ENCODE peak calls at places on chromosomes 6 and 20, in four cellular contexts. D is fibroblast of lung, W is K562, C is vagina. R is an unnamed sample. For H3K9me3 and H3K27me3, the result is how much of the 10 kb centered on the place peaks cover.

GRCh38 chr6:42766163-42766670 is 15.6 kb upstream of the BICRAL start:
- DNase-seq in D (peak), W (no peak), C (no peak), R (no peak)

GRCh38 chr6:43708857-43709653 is 21.5 kb upstream of the MRPS18A start:
- DNase-seq in D (peak), W (peak), C (no peak), R (no peak)

GRCh38 chr20:5642155-5642981 is 107.8 kb upstream of the SHLD1 start:
- DNase-seq in D (peak), W (no peak), C (no peak), R (no peak)

GRCh38 chr6:31521835-31522234 is 6.9 kb upstream of the MCCD1 start:
- DNase-seq in D (no peak), W (no peak), C (no peak), R (no peak)

GRCh38 chr6:145948328-145948727 is 15.8 kb downstream of the SHPRH start:
- DNase-seq in D (peak), W (no peak), C (no peak), R (no peak)

GRCh38 chr6:29666826-29667130 is 9.9 kb downstream of the MOG start:
- DNase-seq in D (no peak), W (no peak), C (no peak), R (no peak)

GRCh38 chr6:149443411-149444181 is 41.2 kb downstream of the ZC3H12D start:
- DNase-seq in D (peak), W (no peak), C (no peak), R (no peak)

GRCh38 chr6:69584536-69584912 is 212.3 kb downstream of the LMBRD1 start:
- DNase-seq in D (peak), W (no peak), C (no peak), R (no peak)

GRCh38 chr20:13788167-13788834 is 3.5 kb downstream of the NDUFAF5 start:
- DNase-seq in D (peak), W (peak), C (no peak), R (peak)

GRCh38 chr6:70051197-70051596 is 184.8 kb downstream of the COL19A1 start:
- DNase-seq in D (no peak), W (no peak), C (no peak), R (no peak)

GRCh38 chr6:107496892-107497684 is 7.2 kb downstream of the SOBP start:
- DNase-seq in D (no peak), W (no peak), C (no peak), R (no peak)

GRCh38 chr20:34316191-34316814 is 13.1 kb upstream of the AHCY start:
- DNase-seq in D (peak), W (peak), C (no peak), R (no peak)

GRCh38 chr20:6882911-6883310 is 115.4 kb downstream of the BMP2 start:
- DNase-seq in D (no peak), W (no peak), C (no peak), R (no peak)

GRCh38 chr6:82909551-82909950 is 156.1 kb downstream of the UBE3D start:
- DNase-seq in D (no peak), W (no peak), C (no peak), R (no peak)

GRCh38 chr6:20400476-20401402 is 940 bp upstream of the E2F3 start:
- DNase-seq in D (peak), W (peak), C (no peak), R (peak)

GRCh38 chr20:59616306-59616705 is 12.0 kb downstream of the PHACTR3 start:
- DNase-seq in D (no peak), W (no peak), C (no peak), R (no peak)

GRCh38 chr20:44609511-44610312 is 27.3 kb downstream of the PKIG start:
- DNase-seq in D (peak), W (peak), C (no peak), R (peak)

GRCh38 chr6:163183791-163184190 is 230.7 kb upstream of the QKI start:
- DNase-seq in D (peak), W (no peak), C (no peak), R (no peak)

GRCh38 chr20:645318-646106 is 7.5 kb downstream of the SRXN1 start:
- DNase-seq in D (peak), W (peak), C (no peak), R (peak)

GRCh38 chr6:33211136-33211535 is 2.8 kb downstream of the RING1 start:
- DNase-seq in D (no peak), W (no peak), C (no peak), R (no peak)

GRCh38 chr6:111605100-111605748 is 454 bp downstream of the TRAF3IP2 start:
- DNase-seq in D (peak), W (peak), C (peak), R (peak)

GRCh38 chr6:162245831-162246230 is 481.7 kb downstream of the PRKN start:
- DNase-seq in D (no peak), W (no peak), C (no peak), R (no peak)

GRCh38 chr6:113464536-113464935 is 392.6 kb upstream of the MARCKS start:
- DNase-seq in D (no peak), W (no peak), C (no peak), R (no peak)

GRCh38 chr6:74073429-74073828 is 377.4 kb downstream of the CD109 start:
- DNase-seq in D (peak), W (no peak), C (no peak), R (no peak)

GRCh38 chr20:25695532-25696383 is 895 bp downstream of the ZNF337 start:
- DNase-seq in D (peak), W (peak), C (no peak), R (no peak)

GRCh38 chr6:28105286-28105685 is 19.1 kb upstream of the ZSCAN16 start:
- DNase-seq in D (peak), W (peak), C (no peak), R (no peak)

GRCh38 chr20:32484221-32485125 is 100.7 kb downstream of the NOL4L start:
- DNase-seq in D (no peak), W (no peak), C (no peak), R (peak)

GRCh38 chr20:64145458-64146300 is 18.6 kb upstream of the MYT1 start:
- DNase-seq in D (no peak), W (peak), C (no peak), R (peak)

GRCh38 chr6:163170294-163170883 is 244.1 kb upstream of the QKI start:
- DNase-seq in D (no peak), W (peak), C (no peak), R (no peak)

GRCh38 chr6:13146429-13146828 is 181.9 kb downstream of the TBC1D7 start:
- DNase-seq in D (no peak), W (no peak), C (no peak), R (no peak)

GRCh38 chr6:17038316-17038715 is 63.5 kb upstream of the STMND1 start:
- DNase-seq in D (peak), W (no peak), C (no peak), R (no peak)

GRCh38 chr6:92559002-92559401 is 860.4 kb downstream of the EPHA7 start:
- DNase-seq in D (peak), W (no peak), C (no peak), R (no peak)

GRCh38 chr6:144215402-144215931 is 65.2 kb downstream of the STX11 start:
- DNase-seq in D (peak), W (peak), C (peak), R (peak)

GRCh38 chr6:108361312-108361932 is 66.6 kb downstream of the AFG1L start:
- DNase-seq in D (no peak), W (peak), C (no peak), R (no peak)

GRCh38 chr6:42783876-42784738 is 2.3 kb downstream of the BICRAL start:
- DNase-seq in D (peak), W (no peak), C (no peak), R (no peak)

GRCh38 chr6:110217255-110217654 is 37.0 kb downstream of the CDC40 start:
- DNase-seq in D (peak), W (no peak), C (no peak), R (no peak)

DNA sequence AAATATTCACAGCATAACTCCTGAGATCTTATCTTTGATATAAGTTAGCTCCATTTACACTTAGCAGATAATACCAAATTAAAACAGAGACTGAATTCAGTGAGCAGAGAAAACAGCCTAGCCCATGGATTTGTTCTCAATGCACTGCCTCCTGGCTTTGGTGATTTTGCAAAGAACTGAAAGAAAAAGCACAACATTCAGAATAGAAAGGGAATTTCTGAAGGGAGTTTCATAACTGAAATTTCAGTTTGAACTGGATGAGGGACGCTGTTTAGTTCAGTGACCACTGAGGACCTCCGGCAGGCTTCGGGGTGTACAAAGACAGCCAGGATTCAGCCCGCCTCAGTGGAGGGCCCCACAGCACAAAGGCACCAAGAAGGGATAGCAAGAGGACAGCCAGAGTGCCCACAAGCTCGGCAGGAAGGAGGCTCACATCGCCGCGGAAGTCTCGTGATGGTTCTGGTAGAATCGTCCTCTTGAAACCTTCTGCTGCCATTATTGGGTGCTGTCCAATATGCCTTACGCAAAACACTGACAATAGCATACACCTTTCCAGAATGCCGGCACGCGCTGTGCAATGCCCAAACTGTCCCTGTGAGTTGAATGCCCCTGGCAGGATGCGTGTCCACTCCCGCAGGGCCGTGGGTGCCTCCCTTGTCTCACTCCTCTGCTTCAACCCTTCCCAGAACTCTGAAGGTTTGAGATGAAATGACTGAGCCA is 9.7 kb upstream of the IRF4 start:
- DNase-seq in D (no peak), W (no peak), C (no peak), R (no peak)
- H3K9me3 ChIP-seq in D (under half), W (under half), C (under half), R (under half)

GRCh38 chr6:53737746-53738145 is 57.1 kb upstream of the LRRC1 start:
- DNase-seq in D (no peak), W (no peak), C (no peak), R (no peak)

GRCh38 chr6:53746442-53747103 is 48.2 kb upstream of the LRRC1 start:
- DNase-seq in D (no peak), W (no peak), C (no peak), R (no peak)

GRCh38 chr6:53744321-53744720 is 50.5 kb upstream of the LRRC1 start:
- DNase-seq in D (no peak), W (no peak), C (no peak), R (no peak)

GRCh38 chr6:53741001-53741400 is 53.8 kb upstream of the LRRC1 start:
- DNase-seq in D (no peak), W (no peak), C (no peak), R (no peak)

GRCh38 chr6:53741417-53741816 is 53.4 kb upstream of the LRRC1 start:
- DNase-seq in D (no peak), W (no peak), C (no peak), R (no peak)
- H3K27me3 ChIP-seq in D (under half), W (under half), C (under half), R (under half)

DNA sequence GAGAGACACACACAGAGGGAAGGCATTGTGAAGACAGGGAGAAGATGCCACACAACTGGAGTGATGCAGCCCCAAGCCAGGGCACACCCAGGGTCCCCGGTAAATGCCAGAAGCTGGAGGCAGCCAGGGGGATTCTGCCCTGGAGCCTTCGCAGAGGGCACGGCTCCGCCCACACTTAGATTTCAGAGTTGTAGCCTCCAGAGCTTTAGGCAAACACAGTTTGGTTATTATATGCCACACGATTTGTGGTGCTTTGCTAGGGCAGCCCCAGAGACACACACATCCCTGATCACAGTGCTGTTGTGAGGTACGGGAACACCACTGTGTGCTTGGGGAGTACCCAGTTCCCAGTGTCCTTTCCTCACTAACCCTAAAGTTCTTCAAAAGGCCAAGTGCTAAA is 280.6 kb downstream of the SMOC2 start:
- DNase-seq in D (no peak), W (no peak), C (peak), R (no peak)
- H3K9me3 ChIP-seq in D (under half), W (under half), C (under half), R (under half)

DNA sequence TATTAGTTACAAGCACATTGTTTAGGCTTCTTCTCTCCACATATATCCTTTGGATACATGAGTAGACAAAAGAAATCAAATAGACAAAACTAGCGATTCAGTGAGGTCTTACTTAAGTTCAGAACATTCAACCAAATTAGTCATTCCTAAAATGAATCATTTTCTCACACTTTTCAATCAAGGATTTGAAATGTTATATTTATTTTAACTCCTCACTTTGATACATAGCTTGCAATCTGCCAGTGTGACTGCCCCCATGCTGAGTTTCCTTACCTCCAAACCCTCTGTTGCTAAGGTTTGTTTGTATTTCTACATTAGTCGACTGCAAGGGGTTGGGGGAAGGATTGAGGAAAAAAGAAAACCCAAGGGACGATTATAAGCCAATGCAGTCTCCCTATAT is 3.5 kb upstream of the MOXD1 start:
- DNase-seq in D (no peak), W (no peak), C (no peak), R (no peak)
- H3K27me3 ChIP-seq in D (under half), W (under half), C (under half), R (under half)

DNA sequence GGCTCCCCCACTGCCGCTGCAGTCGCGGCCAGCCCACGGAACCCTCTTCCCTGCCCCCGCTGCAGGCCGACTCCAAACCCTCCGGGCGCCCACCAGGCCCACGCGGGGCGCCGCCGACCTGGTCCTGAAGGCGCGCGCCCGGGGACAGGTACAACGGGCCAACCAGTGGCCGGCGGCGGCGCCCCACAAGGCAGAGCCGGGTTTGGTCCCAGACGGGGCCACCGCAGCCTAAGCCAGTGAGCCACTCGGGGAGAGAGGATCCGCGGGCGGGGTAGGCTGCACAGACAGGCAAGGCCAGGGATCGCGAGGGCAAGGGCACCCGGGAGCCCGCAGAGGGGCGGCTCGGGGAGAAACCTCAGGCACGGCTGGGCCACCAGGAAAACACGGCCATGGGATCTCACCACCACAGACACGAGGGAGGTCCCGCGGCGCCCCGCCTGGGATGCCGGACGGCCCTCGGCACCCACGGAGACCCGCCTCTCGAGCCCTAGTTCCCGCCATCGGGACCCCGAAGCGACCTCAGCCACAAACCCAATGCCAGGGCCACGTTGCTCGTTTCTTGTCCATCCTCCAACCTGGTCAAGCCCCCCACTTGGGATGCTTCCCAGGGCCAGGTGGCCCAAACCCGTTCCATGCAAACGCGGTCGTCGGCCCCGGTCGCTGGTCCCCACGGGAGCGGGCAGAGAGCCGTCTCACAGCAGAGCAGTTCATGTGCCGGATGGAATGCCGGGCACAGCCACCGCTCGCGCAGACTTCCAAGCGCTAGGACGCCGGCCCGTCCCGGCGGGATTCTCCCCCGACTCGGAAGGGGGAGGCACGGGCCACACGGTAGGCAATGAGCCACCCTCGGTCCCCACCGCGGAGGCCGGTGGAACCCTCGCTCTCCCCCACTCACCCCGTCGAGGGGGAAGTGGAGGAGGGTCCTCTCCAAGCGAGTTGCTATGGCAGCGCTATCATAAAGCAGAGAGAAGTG is 1956.6 kb upstream of the DEFB115 start:
- DNase-seq in D (no peak), W (no peak), C (no peak), R (no peak)
- H3K9me3 ChIP-seq in D (under half), W (under half), C (under half), R (under half)

GRCh38 chr6:136521891-136522290 is 28.3 kb downstream of the MAP7 start:
- DNase-seq in D (no peak), W (no peak), C (no peak), R (no peak)
- H3K27me3 ChIP-seq in D (under half), W (under half), C (under half), R (under half)

DNA sequence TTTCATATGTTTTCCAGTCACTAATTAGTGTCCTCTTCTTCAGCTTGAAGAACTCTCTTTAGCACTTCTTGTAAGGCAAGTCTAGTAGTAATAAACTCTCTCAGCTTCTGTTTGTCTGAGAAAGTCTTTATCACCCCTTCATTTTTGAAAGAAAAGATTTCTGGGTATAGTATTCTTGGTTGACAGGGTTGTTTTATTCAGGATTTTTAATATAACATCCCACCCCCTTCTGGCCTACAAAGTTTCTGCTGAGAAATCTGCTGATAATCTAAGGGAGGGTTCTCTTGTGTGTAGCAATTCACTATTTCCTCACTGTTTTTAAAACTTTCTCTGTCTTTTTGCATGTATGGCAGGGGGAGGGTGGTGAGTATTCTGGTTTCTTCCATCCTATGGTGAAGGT is 9.6 kb upstream of the WFDC11 start:
- DNase-seq in D (no peak), W (no peak), C (no peak), R (no peak)
- H3K9me3 ChIP-seq in D (under half), W (under half), C (under half), R (under half)

GRCh38 chr6:45400021-45400420 is 22.3 kb upstream of the SUPT3H start:
- DNase-seq in D (no peak), W (no peak), C (no peak), R (no peak)

GRCh38 chr6:45394586-45395095 is 16.9 kb upstream of the SUPT3H start:
- DNase-seq in D (no peak), W (no peak), C (no peak), R (no peak)

DNA sequence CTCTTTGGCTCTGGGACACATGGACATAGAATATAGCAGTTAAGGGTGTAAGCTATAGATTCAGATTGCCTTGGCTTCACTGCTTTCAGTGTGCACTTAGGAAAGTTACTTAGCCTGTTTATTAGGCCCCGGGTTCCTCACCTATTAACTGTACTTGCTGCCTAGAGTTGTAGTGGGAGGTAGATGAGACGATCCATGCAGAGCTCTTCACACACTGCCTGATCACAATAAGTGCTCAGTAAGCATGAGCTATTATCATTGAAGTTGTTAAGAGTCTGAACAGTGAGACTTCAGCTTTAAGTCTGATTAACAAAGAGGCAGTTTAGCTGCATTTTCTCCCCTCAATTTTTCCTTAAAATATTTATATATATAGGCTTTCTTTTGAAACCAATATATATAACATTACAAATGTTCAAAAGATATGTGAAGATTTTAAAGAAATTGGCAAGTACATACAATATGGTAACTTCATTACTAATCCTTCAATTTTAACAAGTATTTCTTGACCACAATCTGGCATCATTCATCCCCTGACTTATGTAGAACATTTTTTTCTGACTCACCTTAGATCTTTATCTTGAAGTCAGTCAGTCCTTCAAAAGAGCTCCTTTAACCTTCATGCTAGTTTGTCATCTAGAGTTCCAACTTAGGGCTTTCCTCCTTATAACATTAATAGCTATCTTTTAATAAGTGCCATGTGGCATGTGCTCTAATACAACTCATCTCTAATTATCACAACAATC is 20.5 kb upstream of the SUPT3H start:
- DNase-seq in D (no peak), W (no peak), C (no peak), R (no peak)
- H3K27me3 ChIP-seq in D (under half), W (under half), C (under half), R (under half)

R was measured in right lobe of liver.